ENCODE peak calls at places on chromosomes 3 and 15, in seven cellular contexts. B is brain microvascular endothelial cell; S is endothelial cell of umbilical vein; J is OCI-LY7; G is right lobe of liver; D is effector memory CD4-positive, alpha-beta T cell; A is fibroblast of lung. Z is an unnamed sample.

GRCh38 chr3:195030791-195031321 is 240.1 kb downstream of the XXYLT1 start:
- DNase-seq in B (peak; percentile 31), S (peak; percentile 95), J (no peak), G (peak; percentile 43), D (no peak), A (no peak), Z (peak; percentile 74)

GRCh38 chr15:23073890-23074631 is 34.7 kb upstream of the TUBGCP5 start:
- DNase-seq in B (no peak), S (no peak), J (no peak), G (peak; percentile 37), D (no peak), A (no peak), Z (no peak)

GRCh38 chr15:81160312-81161214 is 26.5 kb downstream of the CFAP161 start:
- DNase-seq in B (peak; percentile 67), S (peak; percentile 63), J (no peak), G (no peak), D (no peak), A (peak; percentile 97), Z (peak; percentile 27)

GRCh38 chr3:13078158-13078905 is 5.1 kb upstream of the IQSEC1 start:
- DNase-seq in B (no peak), S (no peak), J (peak; percentile 59), G (no peak), D (no peak), A (no peak), Z (no peak)

GRCh38 chr15:65049418-65049840 is 4.2 kb downstream of the SLC51B start:
- DNase-seq in B (peak; percentile 93), S (peak; percentile 92), J (peak; percentile 90), G (peak; percentile 76), D (peak; percentile 81), A (peak; percentile 79), Z (peak; percentile 60)

GRCh38 chr3:111299070-111299672 is 227.6 kb downstream of the NECTIN3 start:
- DNase-seq in B (peak; percentile 27), S (no peak), J (no peak), G (no peak), D (no peak), A (no peak), Z (peak; percentile 26)

GRCh38 chr3:195251336-195252065 is 19.5 kb downstream of the XXYLT1 start:
- DNase-seq in B (no peak), S (no peak), J (no peak), G (no peak), D (no peak), A (no peak), Z (no peak)

GRCh38 chr3:122799322-122799721 is 4.5 kb downstream of the SLC49A4 start:
- DNase-seq in B (no peak), S (no peak), J (no peak), G (no peak), D (no peak), A (no peak), Z (no peak)

GRCh38 chr3:104885214-104885814 is 481.4 kb upstream of the ALCAM start:
- DNase-seq in B (no peak), S (no peak), J (no peak), G (no peak), D (no peak), A (no peak), Z (no peak)

GRCh38 chr15:79310985-79311900 is at the start of gene TMED3:
- DNase-seq in B (peak; percentile 77), S (peak; percentile 85), J (peak; percentile 92), G (peak; percentile 67), D (peak; percentile 58), A (peak; percentile 88), Z (peak; percentile 22)

GRCh38 chr3:12813967-12814366 is 17.5 kb downstream of the CAND2 start:
- DNase-seq in B (no peak), S (no peak), J (no peak), G (no peak), D (no peak), A (no peak), Z (no peak)

GRCh38 chr3:59816312-59816711 is 766.5 kb upstream of the CFAP20DC start:
- DNase-seq in B (no peak), S (no peak), J (no peak), G (no peak), D (no peak), A (no peak), Z (no peak)

GRCh38 chr3:172904817-172905479 is 154.4 kb downstream of the ECT2 start:
- DNase-seq in B (no peak), S (no peak), J (no peak), G (no peak), D (no peak), A (no peak), Z (no peak)

GRCh38 chr3:90024986-90025385 is 917.6 kb downstream of the EPHA3 start:
- DNase-seq in B (no peak), S (no peak), J (no peak), G (no peak), D (no peak), A (no peak), Z (no peak)

GRCh38 chr3:134608023-134608758 is 42.6 kb downstream of the KY start:
- DNase-seq in B (no peak), S (no peak), J (no peak), G (no peak), D (no peak), A (no peak), Z (no peak)

GRCh38 chr3:134605506-134605905 is 45.3 kb downstream of the KY start:
- DNase-seq in B (no peak), S (no peak), J (no peak), G (no peak), D (no peak), A (no peak), Z (no peak)

GRCh38 chr3:134607054-134608022 is 43.5 kb downstream of the KY start:
- DNase-seq in B (no peak), S (no peak), J (no peak), G (no peak), D (no peak), A (peak; percentile 27), Z (no peak)

GRCh38 chr3:134603956-134604355 is 46.9 kb downstream of the KY start:
- DNase-seq in B (no peak), S (no peak), J (no peak), G (no peak), D (no peak), A (no peak), Z (no peak)

DNA sequence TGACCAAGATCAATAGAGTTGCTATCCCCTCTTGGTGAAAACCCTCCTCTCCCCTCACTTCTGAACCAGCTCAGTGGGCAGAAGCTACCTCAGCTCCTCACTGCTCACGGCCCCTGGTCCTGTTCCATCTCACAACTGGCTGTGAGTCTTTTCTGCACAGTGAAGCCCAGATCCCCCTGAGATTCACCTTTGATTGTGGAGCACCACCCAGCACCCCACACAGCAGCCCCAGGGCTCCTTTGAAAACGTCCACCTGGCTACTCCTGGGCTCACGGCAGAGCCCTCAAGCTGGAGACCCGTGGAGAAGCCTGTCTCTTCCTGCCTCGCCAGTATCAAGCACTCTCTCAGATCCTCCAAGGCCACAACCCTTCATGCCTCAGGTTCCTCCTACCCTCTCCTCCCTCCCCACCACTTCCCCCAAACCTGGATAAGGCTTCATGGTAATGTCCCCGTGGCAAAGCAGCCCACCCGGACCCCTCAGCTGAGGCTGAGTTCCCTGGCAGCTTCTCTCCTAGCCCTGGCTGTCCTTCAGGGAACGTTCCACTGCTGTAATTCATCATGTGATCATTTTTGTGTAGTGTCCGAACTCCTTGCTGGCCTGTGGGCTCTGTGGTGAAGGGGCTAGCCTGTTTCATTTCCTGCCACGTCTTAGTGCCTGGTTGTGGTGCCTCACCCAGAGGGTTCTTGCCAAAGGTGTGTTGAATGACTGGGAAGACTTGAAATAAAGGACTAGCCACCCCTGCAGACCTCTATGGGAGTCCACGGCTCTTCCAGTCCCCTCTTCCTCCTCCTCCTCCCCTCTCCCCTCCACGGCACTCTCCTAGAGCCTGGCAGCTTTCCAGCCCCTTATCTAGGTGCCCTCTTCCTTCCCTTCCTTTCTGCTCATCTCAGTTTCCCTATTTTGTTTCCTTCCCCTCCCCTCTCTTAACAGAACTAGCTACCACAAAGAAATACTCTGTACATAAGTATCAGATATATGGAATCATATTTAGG is 44.5 kb downstream of the KY start:
- DNase-seq in B (no peak), S (no peak), J (no peak), G (no peak), D (no peak), A (no peak), Z (no peak)
- H3K27ac ChIP-seq in B (no peak overlapping the region), S (no peak overlapping the region), J (no peak overlapping the region), G (no peak overlapping the region), D (no peak overlapping the region), A (no peak overlapping the region), Z (no peak overlapping the region)

GRCh38 chr15:90817117-90818057 is 51.0 kb upstream of the FURIN start:
- DNase-seq in B (no peak), S (no peak), J (no peak), G (no peak), D (no peak), A (no peak), Z (no peak)

GRCh38 chr15:90819850-90820249 is 48.5 kb upstream of the FURIN start:
- DNase-seq in B (no peak), S (no peak), J (no peak), G (no peak), D (no peak), A (no peak), Z (no peak)

GRCh38 chr15:90818251-90819210 is 49.9 kb upstream of the FURIN start:
- DNase-seq in B (no peak), S (no peak), J (peak; percentile 86), G (no peak), D (no peak), A (no peak), Z (no peak)

GRCh38 chr15:90820481-90820880 is 47.9 kb upstream of the FURIN start:
- DNase-seq in B (no peak), S (no peak), J (no peak), G (no peak), D (no peak), A (no peak), Z (no peak)

GRCh38 chr15:90819390-90819789 is 49.0 kb upstream of the FURIN start:
- DNase-seq in B (no peak), S (no peak), J (no peak), G (peak; percentile 40), D (no peak), A (no peak), Z (no peak)
- H3K27ac ChIP-seq in B (no peak overlapping the region), S (no peak overlapping the region), J (no peak overlapping the region), G (no peak overlapping the region), D (no peak overlapping the region), A (no peak overlapping the region), Z (no peak overlapping the region)

GRCh38 chr3:51538459-51539290 is at the start of gene RAD54L2:
- DNase-seq in B (peak; percentile 63), S (peak; percentile 86), J (peak; percentile 87), G (peak; percentile 86), D (peak; percentile 55), A (peak; percentile 85), Z (peak; percentile 31)

GRCh38 chr3:51539291-51539891 is 872 bp downstream of the RAD54L2 start:
- DNase-seq in B (peak; percentile 79), S (peak; percentile 73), J (peak; percentile 51), G (peak; percentile 24), D (peak; percentile 10), A (peak; percentile 31), Z (peak; percentile 10)

GRCh38 chr3:51549311-51549710 is 10.8 kb downstream of the RAD54L2 start:
- DNase-seq in B (no peak), S (no peak), J (no peak), G (no peak), D (no peak), A (no peak), Z (no peak)

GRCh38 chr3:51547274-51547673 is 8.8 kb downstream of the RAD54L2 start:
- DNase-seq in B (no peak), S (no peak), J (no peak), G (no peak), D (no peak), A (no peak), Z (no peak)

GRCh38 chr3:51544011-51544775 is 5.7 kb downstream of the RAD54L2 start:
- DNase-seq in B (no peak), S (peak; percentile 65), J (no peak), G (no peak), D (no peak), A (no peak), Z (no peak)
- H3K27ac ChIP-seq in B (no peak overlapping the region), S (peak overlapping the region; percentile 6), J (no peak overlapping the region), G (peak overlapping the region; percentile 57), D (no peak overlapping the region), A (no peak overlapping the region), Z (peak overlapping the region; percentile 18)

GRCh38 chr15:100330221-100330620 is 11.6 kb downstream of the ADAMTS17 start:
- DNase-seq in B (no peak), S (no peak), J (peak; percentile 20), G (no peak), D (no peak), A (no peak), Z (no peak)
- H3K27ac ChIP-seq in B (no peak overlapping the region), S (no peak overlapping the region), J (peak overlapping the region; percentile 37), G (no peak overlapping the region), D (peak overlapping the region; percentile 35), A (no peak overlapping the region), Z (no peak overlapping the region)